ENCODE peak calls at places on chromosomes 2 and 18, in four cellular contexts. Y is H1, Z is mesenchymal stem cell, X is IMR-90. L is an unnamed sample.
A peak's percentile ranks its signal among the peaks of the same experiment; 100 is the strongest.

GRCh38 chr2:48144777-48145176 is 238.5 kb upstream of the FBXO11 start:
- DNase-seq in Y (no peak), Z (peak; percentile 42), X (no peak), L (no peak)

GRCh38 chr2:235514627-235515363 is 21.0 kb downstream of the AGAP1 start:
- DNase-seq in Y (no peak), Z (peak; percentile 37), X (no peak), L (peak; percentile 4)

GRCh38 chr2:70513751-70514150 is 39.9 kb downstream of the TGFA start:
- DNase-seq in Y (no peak), Z (no peak), X (no peak), L (no peak)

GRCh38 chr2:68594041-68594440 is 49.3 kb upstream of the PROKR1 start:
- DNase-seq in Y (no peak), Z (no peak), X (no peak), L (no peak)

GRCh38 chr2:154670083-154670482 is 28.4 kb upstream of the KCNJ3 start:
- DNase-seq in Y (no peak), Z (no peak), X (no peak), L (no peak)

GRCh38 chr2:217710218-217710565 is 292.6 kb downstream of the TNS1 start:
- DNase-seq in Y (no peak), Z (peak; percentile 41), X (peak; percentile 86), L (no peak)

GRCh38 chr2:105403785-105404698 is 5.2 kb upstream of the FHL2 start:
- DNase-seq in Y (no peak), Z (peak; percentile 88), X (peak; percentile 94), L (peak; percentile 89)

GRCh38 chr2:47561371-47561770 is 158.4 kb downstream of the MSH2 start:
- DNase-seq in Y (no peak), Z (no peak), X (no peak), L (no peak)

GRCh38 chr2:191441761-191442160 is 196.6 kb downstream of the MYO1B start:
- DNase-seq in Y (no peak), Z (peak; percentile 22), X (peak; percentile 27), L (no peak)

GRCh38 chr18:33123852-33124251 is 316.7 kb downstream of the CCDC178 start:
- DNase-seq in Y (no peak), Z (peak; percentile 8), X (no peak), L (no peak)

GRCh38 chr2:28199995-28200394 is 192.7 kb upstream of the FOSL2 start:
- DNase-seq in Y (no peak), Z (no peak), X (peak; percentile 5), L (no peak)

GRCh38 chr2:7919510-7919909 is 762.3 kb upstream of the ID2 start:
- DNase-seq in Y (no peak), Z (no peak), X (no peak), L (no peak)

GRCh38 chr18:49273201-49273880 is 187.1 kb downstream of the DYM start:
- DNase-seq in Y (no peak), Z (no peak), X (peak; percentile 39), L (no peak)

GRCh38 chr18:5841518-5841917 is 53.8 kb downstream of the TMEM200C start:
- DNase-seq in Y (no peak), Z (no peak), X (no peak), L (no peak)

GRCh38 chr2:233233618-233234230 is 17.7 kb upstream of the ATG16L1 start:
- DNase-seq in Y (no peak), Z (no peak), X (no peak), L (no peak)

GRCh38 chr2:133553838-133554408 is 14.3 kb downstream of the NCKAP5 start:
- DNase-seq in Y (no peak), Z (no peak), X (no peak), L (no peak)

GRCh38 chr2:172972005-172972619 is 103.5 kb upstream of the MAP3K20 start:
- DNase-seq in Y (peak; percentile 79), Z (peak; percentile 60), X (peak; percentile 48), L (peak; percentile 31)

GRCh38 chr2:235595420-235596010 is 101.7 kb downstream of the AGAP1 start:
- DNase-seq in Y (peak; percentile 85), Z (peak; percentile 77), X (peak; percentile 77), L (peak; percentile 72)

GRCh38 chr18:5628512-5629255 is 84.9 kb upstream of the EPB41L3 start:
- DNase-seq in Y (peak; percentile 69), Z (peak; percentile 7), X (peak; percentile 17), L (peak; percentile 90)

GRCh38 chr2:144943986-144944385 is 424.1 kb upstream of the ZEB2 start:
- DNase-seq in Y (no peak), Z (peak; percentile 16), X (peak; percentile 49), L (no peak)

GRCh38 chr2:109057686-109058085 is 68.7 kb upstream of the EDAR start:
- DNase-seq in Y (no peak), Z (no peak), X (no peak), L (no peak)

GRCh38 chr2:117832905-117833613 is 18.6 kb downstream of the DDX18 start:
- DNase-seq in Y (no peak), Z (peak; percentile 51), X (peak; percentile 60), L (peak; percentile 45)

GRCh38 chr2:223580951-223581350 is 21.2 kb downstream of the SCG2 start:
- DNase-seq in Y (no peak), Z (peak; percentile 85), X (peak; percentile 84), L (peak; percentile 40)

GRCh38 chr2:173205375-173205774 is 129.7 kb downstream of the MAP3K20 start:
- DNase-seq in Y (no peak), Z (no peak), X (peak; percentile 28), L (no peak)

GRCh38 chr2:181454990-181455520 is 2.1 kb upstream of the ITGA4 start:
- DNase-seq in Y (no peak), Z (no peak), X (no peak), L (no peak)

GRCh38 chr2:118658581-118659248 is 188.7 kb downstream of the EN1 start:
- DNase-seq in Y (no peak), Z (no peak), X (no peak), L (no peak)

GRCh38 chr2:42060718-42061619 is 13.1 kb downstream of the PKDCC start:
- DNase-seq in Y (no peak), Z (peak; percentile 46), X (peak; percentile 31), L (no peak)

GRCh38 chr2:48755473-48755872 is at the start of gene LHCGR:
- DNase-seq in Y (peak; percentile 65), Z (no peak), X (no peak), L (no peak)

GRCh38 chr2:152804687-152805408 is 86.4 kb downstream of the ARL6IP6 start:
- DNase-seq in Y (no peak), Z (no peak), X (no peak), L (no peak)

GRCh38 chr2:73217160-73217559 is 3.1 kb downstream of the SMYD5 start:
- DNase-seq in Y (no peak), Z (no peak), X (no peak), L (no peak)

GRCh38 chr2:73212448-73213176 is 1.4 kb upstream of the SMYD5 start:
- DNase-seq in Y (peak; percentile 90), Z (peak; percentile 82), X (peak; percentile 87), L (peak; percentile 80)

GRCh38 chr2:73212098-73212447 is 2.0 kb upstream of the SMYD5 start:
- DNase-seq in Y (no peak), Z (no peak), X (no peak), L (peak; percentile 7)

GRCh38 chr2:73215254-73215653 is 1.2 kb downstream of the SMYD5 start:
- DNase-seq in Y (no peak), Z (no peak), X (no peak), L (no peak)

DNA sequence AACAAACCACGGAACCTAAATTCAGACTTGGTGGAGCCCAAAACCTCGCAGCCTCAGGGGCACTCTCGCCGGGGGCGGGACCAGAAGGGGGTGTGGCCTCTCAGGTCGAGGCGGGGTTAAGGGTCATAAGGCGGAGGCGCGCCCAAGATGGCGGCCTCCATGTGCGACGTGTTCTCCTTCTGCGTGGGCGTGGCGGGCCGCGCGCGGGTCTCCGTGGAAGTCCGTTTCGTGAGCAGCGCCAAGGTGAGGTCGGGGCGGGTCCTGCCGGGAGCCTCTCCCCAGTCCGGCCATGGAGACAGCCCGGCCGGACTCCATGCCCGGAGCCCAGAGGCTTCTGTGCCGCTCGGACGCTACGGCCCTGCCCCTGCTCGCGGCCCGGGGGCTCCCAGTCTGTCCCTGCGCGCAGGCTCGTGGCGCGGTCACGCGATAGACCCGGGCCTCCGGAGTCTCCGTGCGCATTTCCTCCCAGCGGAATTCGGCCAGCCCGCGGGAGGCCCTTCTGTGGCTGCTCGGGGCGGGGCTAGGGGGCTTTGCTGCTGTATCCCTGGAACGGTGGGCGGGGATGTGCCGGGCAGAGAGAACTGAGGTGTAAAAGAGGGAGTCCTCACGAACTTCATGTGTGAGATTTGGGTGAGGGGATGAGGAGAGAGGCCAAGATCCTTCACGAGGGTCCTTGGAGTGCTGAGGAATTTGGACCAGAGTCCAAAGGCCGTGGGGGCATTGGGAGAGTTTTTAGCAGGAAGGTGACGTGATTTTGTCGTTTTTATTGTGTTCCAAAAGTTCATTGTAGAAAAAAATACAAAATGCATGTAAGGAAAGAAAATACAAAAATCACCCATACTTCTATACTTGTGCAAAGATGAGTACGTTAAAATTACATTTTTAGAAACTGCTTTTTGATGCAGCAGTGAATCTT is at the start of gene SMYD5:
- DNase-seq in Y (peak; percentile 97), Z (peak; percentile 89), X (peak; percentile 72), L (peak; percentile 92)
- H4K8ac ChIP-seq in Y (peak within 1 kb of the TSS; percentile 98), Z (peak within 1 kb of the TSS; percentile 59), X (peak within 1 kb of the TSS; percentile 96), L (peak within 1 kb of the TSS; percentile 89)

GRCh38 chr18:75158465-75159237 is 50.3 kb downstream of the PTGR3 start:
- DNase-seq in Y (no peak), Z (no peak), X (no peak), L (no peak)
- H4K91ac ChIP-seq in Y (no peak overlapping the region), Z (no peak overlapping the region), X (no peak overlapping the region), L (no peak overlapping the region)

GRCh38 chr18:74413811-74414210 is 43.3 kb downstream of the DIPK1C start:
- DNase-seq in Y (no peak), Z (no peak), X (no peak), L (no peak)

GRCh38 chr18:74411475-74411874 is 45.6 kb downstream of the DIPK1C start:
- DNase-seq in Y (no peak), Z (no peak), X (no peak), L (no peak)

GRCh38 chr18:74412106-74412880 is 44.8 kb downstream of the DIPK1C start:
- DNase-seq in Y (peak; percentile 53), Z (no peak), X (no peak), L (no peak)

GRCh38 chr18:74407888-74408287 is 49.2 kb downstream of the DIPK1C start:
- DNase-seq in Y (no peak), Z (no peak), X (no peak), L (no peak)

GRCh38 chr18:74410441-74410992 is 46.6 kb downstream of the DIPK1C start:
- DNase-seq in Y (no peak), Z (no peak), X (no peak), L (no peak)
- H3K4me3 ChIP-seq in Y (no peak overlapping the region), Z (no peak overlapping the region), X (no peak overlapping the region), L (no peak overlapping the region)

GRCh38 chr18:27250471-27250870 is 65.4 kb upstream of the CHST9 start:
- DNase-seq in Y (no peak), Z (no peak), X (no peak), L (no peak)
- H4K8ac ChIP-seq in Y (no peak overlapping the region), Z (no peak overlapping the region), X (no peak overlapping the region), L (no peak overlapping the region)

GRCh38 chr2:239724851-239725550 is 300.1 kb downstream of the NDUFA10 start:
- DNase-seq in Y (no peak), Z (no peak), X (no peak), L (no peak)

GRCh38 chr2:239721991-239722759 is 303.0 kb downstream of the NDUFA10 start:
- DNase-seq in Y (peak; percentile 23), Z (no peak), X (no peak), L (no peak)

GRCh38 chr2:239722760-239723448 is 302.2 kb downstream of the NDUFA10 start:
- DNase-seq in Y (peak; percentile 28), Z (no peak), X (no peak), L (no peak)

GRCh38 chr2:239724194-239724849 is 300.8 kb downstream of the NDUFA10 start:
- DNase-seq in Y (no peak), Z (no peak), X (no peak), L (no peak)

GRCh38 chr2:239723486-239724193 is 301.5 kb downstream of the NDUFA10 start:
- DNase-seq in Y (no peak), Z (no peak), X (no peak), L (no peak)
- H4K91ac ChIP-seq in Y (peak overlapping the region; percentile 54), Z (peak overlapping the region; percentile 55), X (no peak overlapping the region), L (no peak overlapping the region)

L was measured in trophoblast cell.